ENCODE peak calls at places on chromosomes 4 and X, in ten cellular contexts. N is RWPE1, C is GM03348, M is cerebellum, P is small intestine, Q is SK-MEL-5, Z is body of pancreas, F is RPMI7951, I is HT-29, D is T-cell. K is an unnamed sample.

GRCh38 chrX:55767100-55767499 is 49.6 kb downstream of the RRAGB start:
- DNase-seq in N (peak; percentile 0), C (peak; percentile 2), M (no peak), P (no peak), Q (no peak), Z (no peak), F (peak; percentile 22), I (no peak), D (no peak), K (no peak)

GRCh38 chr4:76745264-76745663 is 152.7 kb downstream of the SOWAHB start:
- DNase-seq in N (no peak), C (no peak), M (no peak), P (no peak), Q (no peak), Z (no peak), F (peak; percentile 27), I (no peak), D (no peak), K (no peak)

GRCh38 chrX:74419861-74420193 is 1.5 kb upstream of the SLC16A2 start:
- DNase-seq in N (peak; percentile 5), C (no peak), M (peak; percentile 7), P (peak; percentile 30), Q (no peak), Z (no peak), F (no peak), I (no peak), D (no peak), K (no peak)

GRCh38 chr4:108272566-108272965 is 103.8 kb upstream of the LEF1 start:
- DNase-seq in N (no peak), C (no peak), M (no peak), P (no peak), Q (no peak), Z (no peak), F (peak; percentile 86), I (no peak), D (no peak), K (peak; percentile 57)

GRCh38 chr4:41882622-41883347 is 52.4 kb upstream of the TMEM33 start:
- DNase-seq in N (peak; percentile 92), C (peak; percentile 90), M (peak; percentile 64), P (peak; percentile 30), Q (peak; percentile 36), Z (peak; percentile 46), F (no peak), I (peak; percentile 44), D (peak; percentile 40), K (peak; percentile 54)

GRCh38 chrX:37349131-37350033 is at the start of gene PRRG1:
- DNase-seq in N (peak; percentile 73), C (peak; percentile 89), M (peak; percentile 9), P (peak; percentile 77), Q (peak; percentile 81), Z (peak; percentile 76), F (peak; percentile 84), I (peak; percentile 58), D (no peak), K (peak; percentile 81)

GRCh38 chr4:113636877-113637276 is 124.7 kb downstream of the CAMK2D start:
- DNase-seq in N (no peak), C (peak; percentile 31), M (no peak), P (peak; percentile 56), Q (peak; percentile 34), Z (no peak), F (peak; percentile 65), I (peak; percentile 61), D (peak; percentile 10), K (peak; percentile 87)

GRCh38 chr4:113209153-113209552 is 159.7 kb downstream of the ANK2 start:
- DNase-seq in N (no peak), C (no peak), M (no peak), P (no peak), Q (no peak), Z (no peak), F (no peak), I (no peak), D (no peak), K (no peak)

GRCh38 chr4:139815646-139816601 is 150.3 kb downstream of the MGST2 start:
- DNase-seq in N (peak; percentile 10), C (peak; percentile 86), M (peak; percentile 63), P (no peak), Q (peak; percentile 6), Z (no peak), F (peak; percentile 86), I (no peak), D (no peak), K (peak; percentile 69)

GRCh38 chr4:114005569-114006442 is 26.4 kb upstream of the ARSJ start:
- DNase-seq in N (peak; percentile 34), C (peak; percentile 52), M (peak; percentile 10), P (no peak), Q (no peak), Z (no peak), F (peak; percentile 56), I (no peak), D (no peak), K (no peak)

GRCh38 chr4:123317211-123317610 is 79.4 kb upstream of the SPRY1 start:
- DNase-seq in N (no peak), C (no peak), M (no peak), P (no peak), Q (no peak), Z (no peak), F (peak; percentile 29), I (no peak), D (no peak), K (no peak)

GRCh38 chr4:187276786-187277408 is 553.2 kb upstream of the FAT1 start:
- DNase-seq in N (no peak), C (peak; percentile 45), M (no peak), P (peak; percentile 20), Q (no peak), Z (no peak), F (peak; percentile 47), I (no peak), D (no peak), K (no peak)

GRCh38 chr4:120525106-120525505 is 397.4 kb downstream of the PRDM5 start:
- DNase-seq in N (no peak), C (no peak), M (no peak), P (no peak), Q (no peak), Z (no peak), F (no peak), I (no peak), D (no peak), K (no peak)

GRCh38 chr4:87053064-87053693 is 118.4 kb downstream of the AFF1 start:
- DNase-seq in N (no peak), C (no peak), M (no peak), P (no peak), Q (no peak), Z (no peak), F (no peak), I (no peak), D (no peak), K (peak; percentile 67)

GRCh38 chr4:70632028-70632427 is 3.5 kb downstream of the ENAM start:
- DNase-seq in N (peak; percentile 64), C (no peak), M (no peak), P (no peak), Q (no peak), Z (no peak), F (peak; percentile 30), I (peak; percentile 26), D (no peak), K (no peak)

GRCh38 chrX:149641832-149642231 is 10.2 kb upstream of the TMEM185A start:
- DNase-seq in N (no peak), C (peak; percentile 4), M (no peak), P (no peak), Q (no peak), Z (no peak), F (no peak), I (no peak), D (no peak), K (no peak)

GRCh38 chrX:12441376-12442128 is 303.3 kb downstream of the FRMPD4 start:
- DNase-seq in N (peak; percentile 3), C (peak; percentile 52), M (no peak), P (no peak), Q (no peak), Z (no peak), F (peak; percentile 88), I (no peak), D (no peak), K (no peak)

GRCh38 chrX:103806862-103807474 is 25.1 kb downstream of the RAB9B start:
- DNase-seq in N (no peak), C (no peak), M (no peak), P (no peak), Q (no peak), Z (no peak), F (no peak), I (no peak), D (no peak), K (no peak)

GRCh38 chr4:108959497-108959896 is 196.6 kb upstream of the ETNPPL start:
- DNase-seq in N (no peak), C (no peak), M (no peak), P (no peak), Q (no peak), Z (no peak), F (no peak), I (no peak), D (no peak), K (peak; percentile 32)

GRCh38 chr4:56817840-56818491 is 3.5 kb downstream of the SPINK2 start:
- DNase-seq in N (no peak), C (no peak), M (no peak), P (no peak), Q (no peak), Z (no peak), F (no peak), I (no peak), D (no peak), K (peak; percentile 13)

GRCh38 chrX:49282647-49283011 is 13.0 kb downstream of the PPP1R3F start:
- DNase-seq in N (no peak), C (peak; percentile 9), M (peak; percentile 50), P (no peak), Q (peak; percentile 59), Z (no peak), F (peak; percentile 15), I (peak; percentile 33), D (no peak), K (peak; percentile 60)

GRCh38 chr4:6548882-6549230 is 26.1 kb upstream of the MAN2B2 start:
- DNase-seq in N (no peak), C (no peak), M (no peak), P (no peak), Q (no peak), Z (no peak), F (no peak), I (no peak), D (no peak), K (no peak)

GRCh38 chr4:84995386-84995785 is 28.9 kb upstream of the WDFY3 start:
- DNase-seq in N (no peak), C (no peak), M (no peak), P (no peak), Q (no peak), Z (no peak), F (peak; percentile 93), I (no peak), D (no peak), K (no peak)

GRCh38 chr4:1255699-1256098 is 6.8 kb upstream of the CTBP1 start:
- DNase-seq in N (no peak), C (no peak), M (no peak), P (no peak), Q (no peak), Z (no peak), F (no peak), I (no peak), D (no peak), K (no peak)

GRCh38 chr4:174230148-174230547 is 53.3 kb downstream of the FBXO8 start:
- DNase-seq in N (no peak), C (no peak), M (no peak), P (no peak), Q (no peak), Z (no peak), F (no peak), I (no peak), D (no peak), K (no peak)

GRCh38 chr4:150462743-150463142 is 119.2 kb upstream of the MAB21L2 start:
- DNase-seq in N (no peak), C (no peak), M (no peak), P (no peak), Q (no peak), Z (no peak), F (no peak), I (peak; percentile 23), D (no peak), K (no peak)

GRCh38 chr4:118557298-118557851 is 127.8 kb upstream of the METTL14 start:
- DNase-seq in N (peak; percentile 1), C (peak; percentile 29), M (peak; percentile 13), P (no peak), Q (peak; percentile 95), Z (no peak), F (peak; percentile 87), I (peak; percentile 1), D (no peak), K (peak; percentile 13)

GRCh38 chr4:43251760-43252317 is 359.3 kb downstream of the GRXCR1 start:
- DNase-seq in N (no peak), C (no peak), M (peak; percentile 20), P (no peak), Q (no peak), Z (no peak), F (peak; percentile 5), I (no peak), D (no peak), K (no peak)

K was measured in OCI-M1.